ENCODE peak calls at places on chromosome 1, in ten cellular contexts. One of them, this sample, is unnamed.
A peak's percentile ranks its signal among the peaks of the same experiment; 100 is the strongest.

GRCh38 chr1:205998457-205999241 is 4.5 kb downstream of the RAB7B start:
- DNase-seq in HTR-8/SVneo: no peak
- DNase-seq in tibial nerve: no peak
- DNase-seq in GF-D8: no peak
- DNase-seq in brain microvascular endothelial cell: no peak
- DNase-seq in NCI-H1436 treated with DMSO at 0.1 percent for 48 hours: no peak
- DNase-seq in RWPE1: no peak
- DNase-seq in stomach: no peak
- DNase-seq in HuH-7.5: no peak
- DNase-seq in SK-N-MC: no peak
- DNase-seq in this sample: no peak

GRCh38 chr1:27341525-27342252 is at the start of gene SYTL1:
- DNase-seq in HTR-8/SVneo: peak; percentile 80
- DNase-seq in tibial nerve: no peak
- DNase-seq in GF-D8: peak; percentile 71
- DNase-seq in brain microvascular endothelial cell: peak; percentile 64
- DNase-seq in NCI-H1436 treated with DMSO at 0.1 percent for 48 hours: no peak
- DNase-seq in RWPE1: peak; percentile 84
- DNase-seq in stomach: peak; percentile 82
- DNase-seq in HuH-7.5: no peak
- DNase-seq in SK-N-MC: no peak
- DNase-seq in this sample: no peak

GRCh38 chr1:56287736-56288135 is 291.6 kb downstream of the PLPP3 start:
- DNase-seq in HTR-8/SVneo: no peak
- DNase-seq in tibial nerve: no peak
- DNase-seq in GF-D8: no peak
- DNase-seq in brain microvascular endothelial cell: no peak
- DNase-seq in NCI-H1436 treated with DMSO at 0.1 percent for 48 hours: no peak
- DNase-seq in RWPE1: no peak
- DNase-seq in stomach: no peak
- DNase-seq in HuH-7.5: no peak
- DNase-seq in SK-N-MC: no peak
- DNase-seq in this sample: no peak

GRCh38 chr1:118115567-118116272 is 69.3 kb downstream of the SPAG17 start:
- DNase-seq in HTR-8/SVneo: no peak
- DNase-seq in tibial nerve: no peak
- DNase-seq in GF-D8: no peak
- DNase-seq in brain microvascular endothelial cell: no peak
- DNase-seq in NCI-H1436 treated with DMSO at 0.1 percent for 48 hours: no peak
- DNase-seq in RWPE1: peak; percentile 59
- DNase-seq in stomach: no peak
- DNase-seq in HuH-7.5: no peak
- DNase-seq in SK-N-MC: no peak
- DNase-seq in this sample: no peak

GRCh38 chr1:59653968-59654367 is 160.8 kb upstream of the HOOK1 start:
- DNase-seq in HTR-8/SVneo: no peak
- DNase-seq in tibial nerve: no peak
- DNase-seq in GF-D8: no peak
- DNase-seq in brain microvascular endothelial cell: no peak
- DNase-seq in NCI-H1436 treated with DMSO at 0.1 percent for 48 hours: no peak
- DNase-seq in RWPE1: no peak
- DNase-seq in stomach: no peak
- DNase-seq in HuH-7.5: no peak
- DNase-seq in SK-N-MC: no peak
- DNase-seq in this sample: no peak

GRCh38 chr1:112239953-112240352 is 156.1 kb upstream of the CTTNBP2NL start:
- DNase-seq in HTR-8/SVneo: no peak
- DNase-seq in tibial nerve: no peak
- DNase-seq in GF-D8: no peak
- DNase-seq in brain microvascular endothelial cell: no peak
- DNase-seq in NCI-H1436 treated with DMSO at 0.1 percent for 48 hours: no peak
- DNase-seq in RWPE1: no peak
- DNase-seq in stomach: no peak
- DNase-seq in HuH-7.5: no peak
- DNase-seq in SK-N-MC: no peak
- DNase-seq in this sample: no peak

GRCh38 chr1:116514708-116515525 is 55.9 kb downstream of the CD58 start:
- DNase-seq in HTR-8/SVneo: no peak
- DNase-seq in tibial nerve: no peak
- DNase-seq in GF-D8: peak; percentile 99
- DNase-seq in brain microvascular endothelial cell: no peak
- DNase-seq in NCI-H1436 treated with DMSO at 0.1 percent for 48 hours: peak; percentile 21
- DNase-seq in RWPE1: no peak
- DNase-seq in stomach: no peak
- DNase-seq in HuH-7.5: no peak
- DNase-seq in SK-N-MC: no peak
- DNase-seq in this sample: no peak

GRCh38 chr1:24005163-24005562 is 25.0 kb upstream of the SRSF10 start:
- DNase-seq in HTR-8/SVneo: no peak
- DNase-seq in tibial nerve: no peak
- DNase-seq in GF-D8: no peak
- DNase-seq in brain microvascular endothelial cell: no peak
- DNase-seq in NCI-H1436 treated with DMSO at 0.1 percent for 48 hours: no peak
- DNase-seq in RWPE1: no peak
- DNase-seq in stomach: no peak
- DNase-seq in HuH-7.5: no peak
- DNase-seq in SK-N-MC: no peak
- DNase-seq in this sample: no peak

GRCh38 chr1:41864471-41865040 is 54.2 kb downstream of the HIVEP3 start:
- DNase-seq in HTR-8/SVneo: no peak
- DNase-seq in tibial nerve: no peak
- DNase-seq in GF-D8: no peak
- DNase-seq in brain microvascular endothelial cell: no peak
- DNase-seq in NCI-H1436 treated with DMSO at 0.1 percent for 48 hours: no peak
- DNase-seq in RWPE1: no peak
- DNase-seq in stomach: no peak
- DNase-seq in HuH-7.5: no peak
- DNase-seq in SK-N-MC: no peak
- DNase-seq in this sample: no peak

GRCh38 chr1:91944087-91944486 is 5.1 kb upstream of the BRDT start:
- DNase-seq in HTR-8/SVneo: no peak
- DNase-seq in tibial nerve: no peak
- DNase-seq in GF-D8: no peak
- DNase-seq in brain microvascular endothelial cell: no peak
- DNase-seq in NCI-H1436 treated with DMSO at 0.1 percent for 48 hours: no peak
- DNase-seq in RWPE1: no peak
- DNase-seq in stomach: no peak
- DNase-seq in HuH-7.5: no peak
- DNase-seq in SK-N-MC: no peak
- DNase-seq in this sample: no peak

GRCh38 chr1:167683641-167684502 is 37.9 kb upstream of the MPZL1 start:
- DNase-seq in HTR-8/SVneo: no peak
- DNase-seq in tibial nerve: no peak
- DNase-seq in GF-D8: no peak
- DNase-seq in brain microvascular endothelial cell: peak; percentile 33
- DNase-seq in NCI-H1436 treated with DMSO at 0.1 percent for 48 hours: no peak
- DNase-seq in RWPE1: no peak
- DNase-seq in stomach: no peak
- DNase-seq in HuH-7.5: no peak
- DNase-seq in SK-N-MC: no peak
- DNase-seq in this sample: no peak

This sample was measured in tibial artery.